ENCODE peak calls at places on chromosomes 7 and 10, in six cellular contexts. Z is NAMALWA, I is left ventricle myocardium inferior, N is endothelial cell of umbilical vein, E is NCI-H1694, O is BE2C. V is an unnamed sample.

GRCh38 chr10:60403168-60403873 is 13.6 kb upstream of the ANK3 start:
- DNase-seq in O (no peak), I (no peak), Z (no peak), N (no peak), E (no peak), V (no peak)

GRCh38 chr7:391411-391951 is 101.5 kb downstream of the FOXL3 start:
- DNase-seq in Z (no peak), N (no peak), O (no peak), E (peak; percentile 18), I (peak; percentile 7), V (no peak)

GRCh38 chr10:93288679-93289634 is 193.2 kb downstream of the MYOF start:
- DNase-seq in E (peak; percentile 59), N (peak; percentile 71), O (peak; percentile 50), I (peak; percentile 45), Z (peak; percentile 78), V (peak; percentile 21)

GRCh38 chr10:128709975-128710794 is 584.0 kb upstream of the MKI67 start:
- DNase-seq in I (no peak), O (no peak), N (no peak), E (no peak), Z (no peak), V (peak; percentile 69)

GRCh38 chr10:43461950-43462349 is 25.0 kb downstream of the ZNF487 start:
- DNase-seq in Z (peak; percentile 90), I (no peak), E (peak; percentile 89), N (peak; percentile 75), O (peak; percentile 43), V (no peak)

GRCh38 chr7:35828817-35829216 is 28.0 kb downstream of the SEPTIN7 start:
- DNase-seq in I (no peak), Z (no peak), N (peak; percentile 20), E (no peak), O (no peak), V (no peak)

GRCh38 chr7:131489881-131490280 is 66.5 kb downstream of the PODXL start:
- DNase-seq in O (no peak), N (no peak), I (no peak), Z (no peak), E (no peak), V (no peak)

GRCh38 chr10:36096571-36096970 is 454.5 kb upstream of the FZD8 start:
- DNase-seq in I (no peak), Z (no peak), E (no peak), N (no peak), O (no peak), V (no peak)

GRCh38 chr7:137983308-137984008 is 18.4 kb downstream of the CREB3L2 start:
- DNase-seq in E (no peak), N (peak; percentile 72), I (no peak), Z (no peak), O (no peak), V (peak; percentile 46)

GRCh38 chr10:45150997-45151396 is 150.3 kb downstream of the ZNF22 start:
- DNase-seq in E (no peak), I (no peak), Z (no peak), O (no peak), N (no peak), V (peak; percentile 68)

GRCh38 chr10:118209215-118209614 is 132.9 kb downstream of the FAM204A start:
- DNase-seq in Z (no peak), O (no peak), N (no peak), E (no peak), I (no peak), V (peak; percentile 89)

GRCh38 chr7:90568213-90568612 is 27.9 kb upstream of the CDK14 start:
- DNase-seq in N (no peak), I (no peak), Z (no peak), E (no peak), O (no peak), V (no peak)

GRCh38 chr7:22728416-22729029 is 1.5 kb downstream of the IL6 start:
- DNase-seq in N (peak; percentile 79), E (peak; percentile 6), Z (peak; percentile 78), I (no peak), O (no peak), V (no peak)

GRCh38 chr7:22238354-22239311 is 118.3 kb downstream of the RAPGEF5 start:
- DNase-seq in Z (no peak), E (no peak), N (no peak), I (no peak), O (no peak), V (no peak)

GRCh38 chr7:33107136-33108066 is 1.8 kb downstream of the RP9 start:
- DNase-seq in N (peak; percentile 52), Z (peak; percentile 82), E (peak; percentile 33), O (peak; percentile 54), I (no peak), V (no peak)

GRCh38 chr7:137421389-137421788 is 77.9 kb upstream of the PTN start:
- DNase-seq in O (no peak), I (no peak), E (no peak), Z (no peak), N (no peak), V (no peak)

GRCh38 chr10:63573068-63573697 is 52.0 kb downstream of the REEP3 start:
- DNase-seq in N (peak; percentile 95), I (no peak), E (no peak), O (no peak), Z (no peak), V (no peak)

GRCh38 chr7:90596745-90597526 is 815 bp downstream of the CDK14 start:
- DNase-seq in E (peak; percentile 26), O (no peak), Z (peak; percentile 70), I (no peak), N (peak; percentile 60), V (no peak)

GRCh38 chr10:132413226-132414205 is 16.5 kb downstream of the PWWP2B start:
- DNase-seq in Z (no peak), O (no peak), E (no peak), I (no peak), N (no peak), V (no peak)

GRCh38 chr7:98414205-98414900 is 13.5 kb upstream of the BAIAP2L1 start:
- DNase-seq in O (no peak), Z (no peak), I (no peak), N (no peak), E (no peak), V (no peak)

GRCh38 chr7:3027005-3027404 is 16.7 kb downstream of the CARD11 start:
- DNase-seq in I (no peak), Z (no peak), O (peak; percentile 20), N (no peak), E (peak; percentile 89), V (no peak)

GRCh38 chr7:127798023-127798422 is 146.0 kb downstream of the SND1 start:
- DNase-seq in Z (no peak), O (peak; percentile 16), E (no peak), I (no peak), N (no peak), V (no peak)

GRCh38 chr10:133011883-133012282 is 69.5 kb upstream of the CFAP46 start:
- DNase-seq in E (no peak), N (no peak), O (no peak), Z (no peak), I (no peak), V (no peak)

GRCh38 chr10:69696073-69696731 is 66.2 kb downstream of the FAM241B start:
- DNase-seq in N (peak; percentile 70), I (peak; percentile 26), Z (peak; percentile 70), O (no peak), E (no peak), V (no peak)

GRCh38 chr7:131602994-131603372 is 46.6 kb upstream of the PODXL start:
- DNase-seq in O (no peak), Z (no peak), I (no peak), N (no peak), E (peak; percentile 49), V (no peak)

GRCh38 chr10:93261089-93261488 is 187.4 kb downstream of the CYP26A1 start:
- DNase-seq in I (no peak), O (no peak), N (no peak), Z (no peak), E (no peak), V (no peak)

GRCh38 chr7:156169474-156170370 is 357.5 kb upstream of the SHH start:
- DNase-seq in E (no peak), Z (no peak), I (no peak), N (no peak), O (no peak), V (no peak)

GRCh38 chr10:1328951-1329614 is 272.9 kb downstream of the WDR37 start:
- DNase-seq in O (no peak), I (no peak), Z (no peak), N (no peak), E (no peak), V (peak; percentile 40)

GRCh38 chr7:117323877-117324699 is 1.2 kb upstream of the WNT2 start:
- DNase-seq in Z (no peak), N (peak; percentile 21), I (peak; percentile 41), E (no peak), O (peak; percentile 13), V (peak; percentile 28)

GRCh38 chr10:4670737-4671136 is 155.3 kb upstream of the AKR1E2 start:
- DNase-seq in N (no peak), I (no peak), Z (no peak), O (no peak), E (no peak), V (no peak)

GRCh38 chr10:103849880-103850571 is 5.3 kb downstream of the SH3PXD2A start:
- DNase-seq in N (peak; percentile 75), E (no peak), Z (no peak), O (no peak), I (no peak), V (no peak)

GRCh38 chr7:55160539-55160938 is 141.7 kb downstream of the EGFR start:
- DNase-seq in E (no peak), N (peak; percentile 46), I (no peak), O (no peak), Z (no peak), V (no peak)

GRCh38 chr7:8176370-8177081 is 85.4 kb downstream of the ICA1 start:
- DNase-seq in Z (peak; percentile 91), N (no peak), I (no peak), E (no peak), O (no peak), V (no peak)

GRCh38 chr10:65570143-65571010 is 1355.5 kb upstream of the LRRTM3 start:
- DNase-seq in I (peak; percentile 31), N (peak; percentile 51), O (peak; percentile 89), Z (no peak), E (no peak), V (no peak)

GRCh38 chr10:95832216-95833037 is 75.3 kb upstream of the CC2D2B start:
- DNase-seq in E (no peak), I (no peak), O (no peak), Z (no peak), N (no peak), V (no peak)

GRCh38 chr10:64658528-64658927 is 1137.3 kb downstream of the REEP3 start:
- DNase-seq in N (no peak), Z (no peak), E (no peak), I (no peak), O (no peak), V (no peak)

GRCh38 chr7:40969641-40970040 is 733.2 kb downstream of the INHBA start:
- DNase-seq in E (no peak), I (no peak), O (no peak), Z (no peak), N (peak; percentile 31), V (no peak)

GRCh38 chr10:126955934-126956711 is 50.9 kb downstream of the DOCK1 start:
- DNase-seq in O (no peak), Z (no peak), I (no peak), E (no peak), N (no peak), V (no peak)

GRCh38 chr10:82234173-82234572 is 359.2 kb downstream of the NRG3 start:
- DNase-seq in Z (no peak), N (no peak), O (no peak), I (no peak), E (no peak), V (no peak)